ENCODE peak calls at places on chromosomes 3 and 15, in six cellular contexts. C is AG09319; D is occipital lobe; R is GM23338; E is activated CD4-positive, alpha-beta T cell treated with anti-CD3 and anti-CD28 coated beads for 4 hours; F is Right ventricle myocardium superior. Y is an unnamed sample.

GRCh38 chr3:78736863-78737262 is 1030.9 kb downstream of the ROBO1 start:
- DNase-seq in D (no peak), E (no peak), C (peak), F (no peak), R (no peak), Y (no peak)

GRCh38 chr3:13245579-13245978 is 172.3 kb upstream of the IQSEC1 start:
- DNase-seq in E (no peak), D (no peak), C (no peak), R (no peak), F (no peak), Y (no peak)

GRCh38 chr3:58013099-58013498 is 4.9 kb downstream of the FLNB start:
- DNase-seq in C (no peak), R (no peak), F (no peak), D (no peak), E (no peak), Y (no peak)

GRCh38 chr15:64883997-64884511 is 27.6 kb upstream of the ANKDD1A start:
- DNase-seq in D (no peak), C (no peak), R (no peak), E (peak), F (peak), Y (no peak)

GRCh38 chr3:141000027-141000663 is 51.0 kb upstream of the SPSB4 start:
- DNase-seq in F (peak), C (peak), D (peak), R (peak), E (peak), Y (peak)

GRCh38 chr3:148255981-148256969 is 441.4 kb upstream of the AGTR1 start:
- DNase-seq in R (no peak), D (no peak), C (no peak), E (no peak), F (no peak), Y (no peak)

GRCh38 chr15:25554640-25555039 is 115.8 kb upstream of the UBE3A start:
- DNase-seq in D (no peak), F (no peak), C (no peak), R (no peak), E (no peak), Y (no peak)

GRCh38 chr3:17136251-17136721 is 251.5 kb downstream of the PLCL2 start:
- DNase-seq in F (peak), C (no peak), D (no peak), E (no peak), R (no peak), Y (no peak)

GRCh38 chr3:29202368-29202767 is 78.5 kb upstream of the RBMS3 start:
- DNase-seq in R (no peak), C (no peak), F (no peak), E (no peak), D (no peak), Y (no peak)

GRCh38 chr3:128703561-128703960 is 22.4 kb upstream of the RAB7A start:
- DNase-seq in E (no peak), D (no peak), C (no peak), R (no peak), F (no peak), Y (no peak)

GRCh38 chr3:126157083-126157768 is 23.2 kb downstream of the ALDH1L1 start:
- DNase-seq in F (no peak), E (no peak), D (no peak), R (no peak), C (no peak), Y (no peak)

GRCh38 chr3:51371943-51372557 is 13.0 kb upstream of the MANF start:
- DNase-seq in F (no peak), D (no peak), R (peak), C (peak), E (peak), Y (no peak)

GRCh38 chr15:93072440-93073394 is 16.3 kb downstream of the RGMA start:
- DNase-seq in D (peak), C (peak), R (peak), E (no peak), F (peak), Y (peak)

GRCh38 chr3:86984271-86984670 is 6.7 kb downstream of the VGLL3 start:
- DNase-seq in C (no peak), E (no peak), D (no peak), R (no peak), F (no peak), Y (no peak)

Y was measured in anterior cingulate cortex.